ENCODE peak calls at places on chromosomes 12 and 14, in eight cellular contexts. One of them, this sample, is unnamed.

GRCh38 chr14:103056322-103057027 is 874 bp downstream of the CDC42BPB start:
- DNase-seq in SK-N-SH: peak
- DNase-seq in GM23338: peak
- DNase-seq in esophagus muscularis mucosa: no peak
- DNase-seq in Panc1: no peak
- DNase-seq in HepG2: no peak
- DNase-seq in transverse colon: peak
- DNase-seq in upper lobe of left lung: peak
- DNase-seq in this sample: peak

GRCh38 chr14:20501346-20501745 is 4.0 kb upstream of the RNASE10 start:
- DNase-seq in SK-N-SH: no peak
- DNase-seq in GM23338: no peak
- DNase-seq in esophagus muscularis mucosa: no peak
- DNase-seq in Panc1: no peak
- DNase-seq in HepG2: no peak
- DNase-seq in transverse colon: no peak
- DNase-seq in upper lobe of left lung: no peak
- DNase-seq in this sample: no peak

GRCh38 chr12:121815221-121815620 is 11.4 kb downstream of the SETD1B start:
- DNase-seq in SK-N-SH: no peak
- DNase-seq in GM23338: no peak
- DNase-seq in esophagus muscularis mucosa: no peak
- DNase-seq in Panc1: no peak
- DNase-seq in HepG2: no peak
- DNase-seq in transverse colon: no peak
- DNase-seq in upper lobe of left lung: no peak
- DNase-seq in this sample: no peak

GRCh38 chr12:81797100-81797499 is 38.0 kb upstream of the PPFIA2 start:
- DNase-seq in SK-N-SH: peak
- DNase-seq in GM23338: peak
- DNase-seq in esophagus muscularis mucosa: no peak
- DNase-seq in Panc1: no peak
- DNase-seq in HepG2: peak
- DNase-seq in transverse colon: no peak
- DNase-seq in upper lobe of left lung: no peak
- DNase-seq in this sample: no peak

GRCh38 chr14:71703477-71703876 is 228.8 kb upstream of the RGS6 start:
- DNase-seq in SK-N-SH: no peak
- DNase-seq in GM23338: no peak
- DNase-seq in esophagus muscularis mucosa: no peak
- DNase-seq in Panc1: no peak
- DNase-seq in HepG2: no peak
- DNase-seq in transverse colon: no peak
- DNase-seq in upper lobe of left lung: no peak
- DNase-seq in this sample: no peak

GRCh38 chr12:103924761-103925641 is 5.2 kb upstream of the HSP90B1 start:
- DNase-seq in SK-N-SH: no peak
- DNase-seq in GM23338: no peak
- DNase-seq in esophagus muscularis mucosa: no peak
- DNase-seq in Panc1: peak
- DNase-seq in HepG2: no peak
- DNase-seq in transverse colon: no peak
- DNase-seq in upper lobe of left lung: no peak
- DNase-seq in this sample: no peak

GRCh38 chr12:12817611-12818010 is 4.5 kb downstream of the DDX47 start:
- DNase-seq in SK-N-SH: no peak
- DNase-seq in GM23338: no peak
- DNase-seq in esophagus muscularis mucosa: no peak
- DNase-seq in Panc1: no peak
- DNase-seq in HepG2: no peak
- DNase-seq in transverse colon: no peak
- DNase-seq in upper lobe of left lung: no peak
- DNase-seq in this sample: no peak

GRCh38 chr12:8665729-8666128 is 3.1 kb upstream of the MFAP5 start:
- DNase-seq in SK-N-SH: no peak
- DNase-seq in GM23338: no peak
- DNase-seq in esophagus muscularis mucosa: no peak
- DNase-seq in Panc1: no peak
- DNase-seq in HepG2: no peak
- DNase-seq in transverse colon: no peak
- DNase-seq in upper lobe of left lung: no peak
- DNase-seq in this sample: no peak

GRCh38 chr12:78149459-78149858 is 318.8 kb downstream of the NAV3 start:
- DNase-seq in SK-N-SH: peak
- DNase-seq in GM23338: no peak
- DNase-seq in esophagus muscularis mucosa: no peak
- DNase-seq in Panc1: no peak
- DNase-seq in HepG2: no peak
- DNase-seq in transverse colon: no peak
- DNase-seq in upper lobe of left lung: no peak
- DNase-seq in this sample: no peak

GRCh38 chr12:107992870-107993451 is 136.1 kb upstream of the WSCD2 start:
- DNase-seq in SK-N-SH: peak
- DNase-seq in GM23338: peak
- DNase-seq in esophagus muscularis mucosa: peak
- DNase-seq in Panc1: peak
- DNase-seq in HepG2: peak
- DNase-seq in transverse colon: no peak
- DNase-seq in upper lobe of left lung: no peak
- DNase-seq in this sample: no peak

GRCh38 chr12:45674583-45674982 is 54.9 kb upstream of the ARID2 start:
- DNase-seq in SK-N-SH: no peak
- DNase-seq in GM23338: no peak
- DNase-seq in esophagus muscularis mucosa: no peak
- DNase-seq in Panc1: peak
- DNase-seq in HepG2: no peak
- DNase-seq in transverse colon: no peak
- DNase-seq in upper lobe of left lung: peak
- DNase-seq in this sample: no peak

GRCh38 chr12:6230321-6231110 is 30.3 kb downstream of the CD9 start:
- DNase-seq in SK-N-SH: no peak
- DNase-seq in GM23338: no peak
- DNase-seq in esophagus muscularis mucosa: no peak
- DNase-seq in Panc1: no peak
- DNase-seq in HepG2: peak
- DNase-seq in transverse colon: peak
- DNase-seq in upper lobe of left lung: peak
- DNase-seq in this sample: peak

GRCh38 chr14:22929104-22929847 is at the start of gene PRMT5:
- DNase-seq in SK-N-SH: peak
- DNase-seq in GM23338: peak
- DNase-seq in esophagus muscularis mucosa: peak
- DNase-seq in Panc1: peak
- DNase-seq in HepG2: peak
- DNase-seq in transverse colon: peak
- DNase-seq in upper lobe of left lung: peak
- DNase-seq in this sample: peak

GRCh38 chr14:47675489-47676300 is at the start of gene MDGA2:
- DNase-seq in SK-N-SH: peak
- DNase-seq in GM23338: peak
- DNase-seq in esophagus muscularis mucosa: no peak
- DNase-seq in Panc1: no peak
- DNase-seq in HepG2: no peak
- DNase-seq in transverse colon: no peak
- DNase-seq in upper lobe of left lung: no peak
- DNase-seq in this sample: no peak

GRCh38 chr12:19771858-19772257 is 332.6 kb downstream of the AEBP2 start:
- DNase-seq in SK-N-SH: no peak
- DNase-seq in GM23338: peak
- DNase-seq in esophagus muscularis mucosa: no peak
- DNase-seq in Panc1: no peak
- DNase-seq in HepG2: no peak
- DNase-seq in transverse colon: no peak
- DNase-seq in upper lobe of left lung: no peak
- DNase-seq in this sample: no peak

GRCh38 chr12:56719056-56719455 is 6.0 kb downstream of the NACA start:
- DNase-seq in SK-N-SH: no peak
- DNase-seq in GM23338: no peak
- DNase-seq in esophagus muscularis mucosa: no peak
- DNase-seq in Panc1: no peak
- DNase-seq in HepG2: no peak
- DNase-seq in transverse colon: no peak
- DNase-seq in upper lobe of left lung: peak
- DNase-seq in this sample: no peak

DNA sequence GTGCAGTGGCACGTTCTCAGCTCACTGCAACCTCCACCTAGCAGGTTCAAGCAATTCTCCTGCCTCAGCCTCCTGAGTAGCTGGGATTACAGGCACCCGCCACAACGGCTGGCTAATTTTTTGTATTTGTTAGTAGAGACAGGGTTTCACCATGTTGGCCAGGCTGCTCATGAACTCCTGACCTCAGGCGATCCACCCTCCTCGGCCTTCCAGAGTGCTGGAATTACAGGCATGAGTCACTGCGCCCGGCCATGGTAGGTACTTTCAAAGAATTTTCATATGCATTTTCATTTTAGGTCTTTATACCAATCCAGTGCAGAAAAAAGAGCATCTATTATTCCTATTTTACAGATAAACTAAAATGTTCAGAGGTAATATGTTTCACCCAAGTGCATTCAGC is 411.3 kb upstream of the USP15 start:
- DNase-seq in SK-N-SH: no peak
- DNase-seq in GM23338: no peak
- DNase-seq in esophagus muscularis mucosa: no peak
- DNase-seq in Panc1: no peak
- DNase-seq in HepG2: no peak
- DNase-seq in transverse colon: no peak
- DNase-seq in upper lobe of left lung: no peak
- DNase-seq in this sample: no peak
- TF ChIP-seq POLR2AphosphoS5 in SK-N-SH: no peak
- TF ChIP-seq POLR2AphosphoS5 in GM23338: no peak
- TF ChIP-seq POLR2AphosphoS5 in esophagus muscularis mucosa: no peak
- TF ChIP-seq POLR2AphosphoS5 in Panc1: no peak
- TF ChIP-seq POLR2AphosphoS5 in HepG2: no peak
- TF ChIP-seq POLR2AphosphoS5 in transverse colon: no peak
- TF ChIP-seq POLR2AphosphoS5 in upper lobe of left lung: no peak
- TF ChIP-seq POLR2AphosphoS5 in this sample: no peak

GRCh38 chr12:1797991-1798733 is 22.2 kb upstream of the LRTM2 start:
- DNase-seq in SK-N-SH: peak
- DNase-seq in GM23338: no peak
- DNase-seq in esophagus muscularis mucosa: no peak
- DNase-seq in Panc1: no peak
- DNase-seq in HepG2: no peak
- DNase-seq in transverse colon: no peak
- DNase-seq in upper lobe of left lung: no peak
- DNase-seq in this sample: peak

GRCh38 chr12:1795221-1795784 is 25.1 kb upstream of the LRTM2 start:
- DNase-seq in SK-N-SH: peak
- DNase-seq in GM23338: no peak
- DNase-seq in esophagus muscularis mucosa: peak
- DNase-seq in Panc1: no peak
- DNase-seq in HepG2: no peak
- DNase-seq in transverse colon: no peak
- DNase-seq in upper lobe of left lung: no peak
- DNase-seq in this sample: no peak

GRCh38 chr12:1795785-1796514 is 24.4 kb upstream of the LRTM2 start:
- DNase-seq in SK-N-SH: peak
- DNase-seq in GM23338: peak
- DNase-seq in esophagus muscularis mucosa: peak
- DNase-seq in Panc1: peak
- DNase-seq in HepG2: peak
- DNase-seq in transverse colon: peak
- DNase-seq in upper lobe of left lung: peak
- DNase-seq in this sample: peak

GRCh38 chr12:1797011-1797901 is 23.1 kb upstream of the LRTM2 start:
- DNase-seq in SK-N-SH: peak
- DNase-seq in GM23338: peak
- DNase-seq in esophagus muscularis mucosa: no peak
- DNase-seq in Panc1: no peak
- DNase-seq in HepG2: no peak
- DNase-seq in transverse colon: peak
- DNase-seq in upper lobe of left lung: peak
- DNase-seq in this sample: peak

DNA sequence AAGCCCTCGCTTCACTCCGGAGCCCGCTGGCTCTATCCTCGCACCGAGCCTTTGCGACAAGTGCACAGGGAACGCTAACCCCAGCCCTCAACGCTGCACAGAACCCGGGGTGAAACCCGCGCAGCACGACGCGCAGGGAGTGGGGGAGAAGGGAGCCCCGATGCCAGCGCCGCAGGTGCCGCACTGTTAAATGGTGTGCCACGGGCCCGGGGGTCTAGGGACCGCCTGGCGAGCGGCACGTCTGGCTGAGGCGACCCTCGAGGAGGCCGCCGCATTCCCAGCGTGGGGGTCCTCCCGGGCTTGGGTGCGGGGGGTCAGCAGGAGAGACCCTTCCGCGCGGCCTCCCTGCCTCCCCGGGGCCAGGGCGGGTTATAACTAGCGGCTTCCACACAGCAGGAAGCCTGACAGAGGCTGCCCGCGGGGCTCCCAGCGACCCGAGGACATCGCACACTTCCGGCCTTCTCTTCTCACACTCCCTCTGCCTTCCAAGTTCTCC is 23.8 kb upstream of the LRTM2 start:
- DNase-seq in SK-N-SH: no peak
- DNase-seq in GM23338: peak
- DNase-seq in esophagus muscularis mucosa: no peak
- DNase-seq in Panc1: no peak
- DNase-seq in HepG2: no peak
- DNase-seq in transverse colon: peak
- DNase-seq in upper lobe of left lung: peak
- DNase-seq in this sample: no peak
- TF ChIP-seq POLR2AphosphoS5 in SK-N-SH: no peak
- TF ChIP-seq POLR2AphosphoS5 in GM23338: no peak
- TF ChIP-seq POLR2AphosphoS5 in esophagus muscularis mucosa: no peak
- TF ChIP-seq POLR2AphosphoS5 in Panc1: no peak
- TF ChIP-seq POLR2AphosphoS5 in HepG2: no peak
- TF ChIP-seq POLR2AphosphoS5 in transverse colon: no peak
- TF ChIP-seq POLR2AphosphoS5 in upper lobe of left lung: no peak
- TF ChIP-seq POLR2AphosphoS5 in this sample: no peak

GRCh38 chr12:112401903-112402498 is 7.4 kb downstream of the RPL6 start:
- DNase-seq in SK-N-SH: no peak
- DNase-seq in GM23338: no peak
- DNase-seq in esophagus muscularis mucosa: no peak
- DNase-seq in Panc1: no peak
- DNase-seq in HepG2: no peak
- DNase-seq in transverse colon: no peak
- DNase-seq in upper lobe of left lung: no peak
- DNase-seq in this sample: no peak
- TF ChIP-seq POLR2AphosphoS5 in SK-N-SH: no peak
- TF ChIP-seq POLR2AphosphoS5 in GM23338: no peak
- TF ChIP-seq POLR2AphosphoS5 in esophagus muscularis mucosa: no peak
- TF ChIP-seq POLR2AphosphoS5 in Panc1: no peak
- TF ChIP-seq POLR2AphosphoS5 in HepG2: no peak
- TF ChIP-seq POLR2AphosphoS5 in transverse colon: no peak
- TF ChIP-seq POLR2AphosphoS5 in upper lobe of left lung: no peak
- TF ChIP-seq POLR2AphosphoS5 in this sample: no peak

DNA sequence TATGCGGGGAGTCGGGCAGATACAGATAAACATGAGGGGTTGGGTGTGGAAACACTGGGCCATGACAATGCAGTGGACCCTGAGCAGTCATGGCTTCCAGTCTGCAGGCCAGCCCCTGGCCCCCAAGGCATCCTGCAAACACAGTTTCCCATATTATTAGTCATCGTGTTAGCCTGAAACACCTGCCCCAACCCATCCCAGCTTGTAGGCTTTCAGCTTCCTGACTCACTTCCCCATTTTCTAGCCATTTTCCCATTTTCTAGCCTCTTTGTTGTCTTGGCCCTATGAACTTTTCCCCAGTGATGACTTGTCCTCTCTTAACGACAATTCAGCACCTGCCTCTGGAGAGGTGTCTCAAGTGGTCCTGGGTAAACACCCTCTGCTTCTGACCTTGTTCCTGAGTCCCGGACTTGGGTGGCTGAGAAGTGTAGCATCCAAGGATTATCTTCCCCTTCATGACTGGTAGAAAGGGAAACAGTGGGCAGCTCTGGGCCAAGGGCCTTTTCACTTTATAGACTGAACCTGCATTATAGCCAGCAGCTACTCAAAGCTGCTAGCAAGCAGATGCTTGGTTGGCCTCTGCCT is 4.3 kb upstream of the PGF start:
- DNase-seq in SK-N-SH: no peak
- DNase-seq in GM23338: no peak
- DNase-seq in esophagus muscularis mucosa: no peak
- DNase-seq in Panc1: no peak
- DNase-seq in HepG2: no peak
- DNase-seq in transverse colon: no peak
- DNase-seq in upper lobe of left lung: no peak
- DNase-seq in this sample: no peak
- TF ChIP-seq POLR2AphosphoS5 in SK-N-SH: no peak
- TF ChIP-seq POLR2AphosphoS5 in GM23338: no peak
- TF ChIP-seq POLR2AphosphoS5 in esophagus muscularis mucosa: no peak
- TF ChIP-seq POLR2AphosphoS5 in Panc1: no peak
- TF ChIP-seq POLR2AphosphoS5 in HepG2: no peak
- TF ChIP-seq POLR2AphosphoS5 in transverse colon: no peak
- TF ChIP-seq POLR2AphosphoS5 in upper lobe of left lung: no peak
- TF ChIP-seq POLR2AphosphoS5 in this sample: no peak